ENCODE peak calls at places on chromosomes 5 and 9, in five cellular contexts. One of them, this sample, is unnamed.

GRCh38 chr5:39024005-39024404 is 50.2 kb downstream of the RICTOR start:
- DNase-seq in body of pancreas: no peak
- DNase-seq in H1: no peak
- DNase-seq in HCT116: no peak
- DNase-seq in upper lobe of left lung: no peak
- DNase-seq in this sample: no peak

GRCh38 chr9:15136646-15137045 is 170.4 kb downstream of the TTC39B start:
- DNase-seq in H1: no peak
- DNase-seq in HCT116: peak; percentile 7
- DNase-seq in upper lobe of left lung: no peak
- DNase-seq in body of pancreas: no peak
- DNase-seq in this sample: no peak

GRCh38 chr5:176803943-176804498 is 6.3 kb upstream of the UNC5A start:
- DNase-seq in HCT116: no peak
- DNase-seq in body of pancreas: peak; percentile 25
- DNase-seq in H1: no peak
- DNase-seq in upper lobe of left lung: no peak
- DNase-seq in this sample: no peak

GRCh38 chr5:133240425-133241091 is 188.7 kb downstream of the HSPA4 start:
- DNase-seq in H1: no peak
- DNase-seq in HCT116: peak; percentile 90
- DNase-seq in body of pancreas: no peak
- DNase-seq in upper lobe of left lung: peak; percentile 47
- DNase-seq in this sample: no peak

GRCh38 chr9:131304676-131305366 is 15.3 kb downstream of the PLPP7 start:
- DNase-seq in HCT116: no peak
- DNase-seq in H1: no peak
- DNase-seq in upper lobe of left lung: no peak
- DNase-seq in body of pancreas: no peak
- DNase-seq in this sample: no peak

GRCh38 chr5:10563940-10564837 is at the start of gene ANKRD33B:
- DNase-seq in H1: no peak
- DNase-seq in HCT116: no peak
- DNase-seq in body of pancreas: peak; percentile 59
- DNase-seq in upper lobe of left lung: peak; percentile 66
- DNase-seq in this sample: no peak

GRCh38 chr5:13477118-13477737 is 467.3 kb downstream of the DNAH5 start:
- DNase-seq in HCT116: no peak
- DNase-seq in H1: no peak
- DNase-seq in upper lobe of left lung: no peak
- DNase-seq in body of pancreas: no peak
- DNase-seq in this sample: no peak

GRCh38 chr5:146710348-146710747 is 168.2 kb downstream of the PPP2R2B start:
- DNase-seq in body of pancreas: no peak
- DNase-seq in HCT116: no peak
- DNase-seq in H1: no peak
- DNase-seq in upper lobe of left lung: no peak
- DNase-seq in this sample: no peak

GRCh38 chr5:93055556-93055955 is 525.5 kb downstream of the NR2F1-AS1 start:
- DNase-seq in upper lobe of left lung: no peak
- DNase-seq in body of pancreas: no peak
- DNase-seq in H1: no peak
- DNase-seq in HCT116: no peak
- DNase-seq in this sample: no peak

GRCh38 chr9:88418715-88419540 is 30.7 kb downstream of the SPIN1 start:
- DNase-seq in H1: no peak
- DNase-seq in HCT116: no peak
- DNase-seq in upper lobe of left lung: no peak
- DNase-seq in body of pancreas: no peak
- DNase-seq in this sample: no peak

GRCh38 chr9:2242778-2243395 is 227.7 kb downstream of the SMARCA2 start:
- DNase-seq in upper lobe of left lung: no peak
- DNase-seq in body of pancreas: peak; percentile 42
- DNase-seq in H1: no peak
- DNase-seq in HCT116: no peak
- DNase-seq in this sample: no peak

GRCh38 chr9:2235623-2236022 is 220.5 kb downstream of the SMARCA2 start:
- DNase-seq in HCT116: no peak
- DNase-seq in upper lobe of left lung: no peak
- DNase-seq in body of pancreas: no peak
- DNase-seq in H1: no peak
- DNase-seq in this sample: no peak

GRCh38 chr9:2241875-2242741 is 227.0 kb downstream of the SMARCA2 start:
- DNase-seq in body of pancreas: peak; percentile 83
- DNase-seq in HCT116: peak; percentile 83
- DNase-seq in H1: peak; percentile 77
- DNase-seq in upper lobe of left lung: peak; percentile 78
- DNase-seq in this sample: peak; percentile 31

GRCh38 chr9:2243666-2244555 is 228.8 kb downstream of the SMARCA2 start:
- DNase-seq in upper lobe of left lung: no peak
- DNase-seq in H1: no peak
- DNase-seq in body of pancreas: no peak
- DNase-seq in HCT116: no peak
- DNase-seq in this sample: no peak

DNA sequence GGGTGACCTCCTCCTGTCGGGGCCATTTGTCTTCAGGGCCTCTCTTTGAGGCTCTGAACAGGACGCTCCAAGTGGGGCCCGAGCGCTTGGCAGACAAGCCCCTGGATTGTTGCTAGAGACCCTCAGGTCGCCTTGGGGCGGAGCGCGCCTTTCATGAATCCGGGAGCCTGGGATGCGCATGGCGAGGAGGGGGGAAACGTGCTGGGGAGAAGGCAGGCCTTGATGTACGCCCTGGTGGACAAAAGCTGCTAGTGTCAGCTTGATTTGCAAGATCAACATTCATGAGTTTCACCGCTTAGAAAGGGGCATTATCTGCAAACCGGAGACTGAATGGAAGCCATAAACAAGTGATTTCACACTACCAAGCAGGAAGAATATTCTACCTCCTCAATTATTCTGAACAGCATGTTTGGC is 226.3 kb downstream of the SMARCA2 start:
- DNase-seq in upper lobe of left lung: no peak
- DNase-seq in HCT116: no peak
- DNase-seq in body of pancreas: peak; percentile 31
- DNase-seq in H1: peak; percentile 70
- DNase-seq in this sample: no peak
- H3K4me3 ChIP-seq in upper lobe of left lung: peak overlapping the region; percentile 55
- H3K4me3 ChIP-seq in HCT116: peak overlapping the region; percentile 54
- H3K4me3 ChIP-seq in body of pancreas: peak overlapping the region; percentile 11
- H3K4me3 ChIP-seq in H1: peak overlapping the region; percentile 19
- H3K4me3 ChIP-seq in this sample: peak overlapping the region; percentile 51

GRCh38 chr5:89930591-89931383 is 478.8 kb downstream of the CETN3 start:
- DNase-seq in body of pancreas: no peak
- DNase-seq in upper lobe of left lung: no peak
- DNase-seq in H1: no peak
- DNase-seq in HCT116: peak; percentile 45
- DNase-seq in this sample: no peak
- H3K27ac ChIP-seq in body of pancreas: no peak overlapping the region
- H3K27ac ChIP-seq in upper lobe of left lung: no peak overlapping the region
- H3K27ac ChIP-seq in H1: no peak overlapping the region
- H3K27ac ChIP-seq in HCT116: peak overlapping the region; percentile 52
- H3K27ac ChIP-seq in this sample: no peak overlapping the region

GRCh38 chr9:136720251-136720886 is 8.0 kb downstream of the DIPK1B start:
- DNase-seq in H1: no peak
- DNase-seq in body of pancreas: no peak
- DNase-seq in upper lobe of left lung: no peak
- DNase-seq in HCT116: no peak
- DNase-seq in this sample: no peak
- TF ChIP-seq POLR2A in H1: peak; percentile 19
- TF ChIP-seq POLR2A in body of pancreas: no peak
- TF ChIP-seq POLR2A in upper lobe of left lung: no peak
- TF ChIP-seq POLR2A in HCT116: no peak
- TF ChIP-seq POLR2A in this sample: no peak

GRCh38 chr5:90020575-90021535 is 388.7 kb downstream of the CETN3 start:
- DNase-seq in upper lobe of left lung: no peak
- DNase-seq in HCT116: peak; percentile 51
- DNase-seq in H1: no peak
- DNase-seq in body of pancreas: no peak
- DNase-seq in this sample: no peak
- H3K4me3 ChIP-seq in upper lobe of left lung: peak overlapping the region; percentile 31
- H3K4me3 ChIP-seq in HCT116: peak overlapping the region; percentile 46
- H3K4me3 ChIP-seq in H1: no peak overlapping the region
- H3K4me3 ChIP-seq in body of pancreas: no peak overlapping the region
- H3K4me3 ChIP-seq in this sample: peak overlapping the region; percentile 19

DNA sequence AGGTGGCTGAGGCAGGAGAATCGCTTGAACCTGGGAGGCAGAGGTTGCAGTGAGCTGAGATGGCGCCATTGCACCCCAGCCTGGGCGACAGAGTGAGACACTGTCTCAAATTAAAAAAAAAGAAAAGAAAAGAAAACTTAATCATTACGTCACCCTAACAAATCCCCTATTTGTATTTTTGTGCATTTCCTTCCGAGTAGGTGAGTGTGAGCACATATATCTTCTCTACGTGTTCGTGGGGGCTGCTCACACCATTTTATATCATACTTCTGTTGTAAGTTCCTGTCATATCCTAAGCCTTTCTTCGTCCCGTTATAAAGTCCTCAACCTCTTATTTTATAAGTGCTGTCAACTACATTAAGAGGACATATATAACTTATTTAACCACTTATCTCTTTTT is 41.9 kb upstream of the GRHPR start:
- DNase-seq in body of pancreas: no peak
- DNase-seq in HCT116: no peak
- DNase-seq in upper lobe of left lung: no peak
- DNase-seq in H1: no peak
- DNase-seq in this sample: no peak
- H3K27ac ChIP-seq in body of pancreas: no peak overlapping the region
- H3K27ac ChIP-seq in HCT116: no peak overlapping the region
- H3K27ac ChIP-seq in upper lobe of left lung: no peak overlapping the region
- H3K27ac ChIP-seq in H1: no peak overlapping the region
- H3K27ac ChIP-seq in this sample: no peak overlapping the region

DNA sequence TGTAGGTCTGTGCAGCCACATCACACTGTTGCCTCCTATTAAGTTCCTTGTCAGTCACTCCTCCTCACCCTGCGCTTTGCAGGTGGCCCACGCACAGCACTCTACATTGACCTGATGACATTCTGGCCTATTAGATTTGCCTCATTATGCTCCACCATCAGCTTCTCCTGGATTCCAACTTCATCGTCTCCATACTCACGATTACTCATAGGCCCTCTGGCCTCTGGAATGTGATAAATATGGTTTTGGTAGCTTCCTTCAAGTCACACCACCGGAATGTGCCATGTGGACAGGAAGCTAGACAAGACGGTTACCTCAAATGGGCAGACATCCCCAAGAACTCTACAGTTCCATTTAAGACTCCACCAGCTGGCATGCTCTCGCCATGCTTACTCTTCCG is 158.0 kb upstream of the LHFPL2 start:
- DNase-seq in H1: no peak
- DNase-seq in HCT116: peak; percentile 4
- DNase-seq in body of pancreas: no peak
- DNase-seq in upper lobe of left lung: no peak
- DNase-seq in this sample: no peak
- TF ChIP-seq POLR2A in H1: no peak
- TF ChIP-seq POLR2A in HCT116: no peak
- TF ChIP-seq POLR2A in body of pancreas: no peak
- TF ChIP-seq POLR2A in upper lobe of left lung: no peak
- TF ChIP-seq POLR2A in this sample: no peak

GRCh38 chr5:107542831-107543231 is 127.9 kb downstream of the EFNA5 start:
- DNase-seq in upper lobe of left lung: peak; percentile 88
- DNase-seq in H1: no peak
- DNase-seq in body of pancreas: peak; percentile 78
- DNase-seq in HCT116: no peak
- DNase-seq in this sample: no peak

GRCh38 chr5:107543868-107544267 is 126.9 kb downstream of the EFNA5 start:
- DNase-seq in H1: no peak
- DNase-seq in HCT116: no peak
- DNase-seq in upper lobe of left lung: no peak
- DNase-seq in body of pancreas: no peak
- DNase-seq in this sample: no peak

GRCh38 chr5:107541400-107541799 is 129.3 kb downstream of the EFNA5 start:
- DNase-seq in H1: no peak
- DNase-seq in HCT116: no peak
- DNase-seq in upper lobe of left lung: no peak
- DNase-seq in body of pancreas: no peak
- DNase-seq in this sample: no peak

GRCh38 chr5:107544476-107544875 is 126.3 kb downstream of the EFNA5 start:
- DNase-seq in body of pancreas: no peak
- DNase-seq in upper lobe of left lung: no peak
- DNase-seq in HCT116: no peak
- DNase-seq in H1: no peak
- DNase-seq in this sample: no peak

GRCh38 chr5:107542428-107542827 is 128.3 kb downstream of the EFNA5 start:
- DNase-seq in upper lobe of left lung: peak; percentile 86
- DNase-seq in HCT116: peak; percentile 54
- DNase-seq in H1: no peak
- DNase-seq in body of pancreas: peak; percentile 92
- DNase-seq in this sample: no peak
- H3K4me3 ChIP-seq in upper lobe of left lung: peak overlapping the region; percentile 10
- H3K4me3 ChIP-seq in HCT116: no peak overlapping the region
- H3K4me3 ChIP-seq in H1: no peak overlapping the region
- H3K4me3 ChIP-seq in body of pancreas: no peak overlapping the region
- H3K4me3 ChIP-seq in this sample: peak overlapping the region; percentile 44

DNA sequence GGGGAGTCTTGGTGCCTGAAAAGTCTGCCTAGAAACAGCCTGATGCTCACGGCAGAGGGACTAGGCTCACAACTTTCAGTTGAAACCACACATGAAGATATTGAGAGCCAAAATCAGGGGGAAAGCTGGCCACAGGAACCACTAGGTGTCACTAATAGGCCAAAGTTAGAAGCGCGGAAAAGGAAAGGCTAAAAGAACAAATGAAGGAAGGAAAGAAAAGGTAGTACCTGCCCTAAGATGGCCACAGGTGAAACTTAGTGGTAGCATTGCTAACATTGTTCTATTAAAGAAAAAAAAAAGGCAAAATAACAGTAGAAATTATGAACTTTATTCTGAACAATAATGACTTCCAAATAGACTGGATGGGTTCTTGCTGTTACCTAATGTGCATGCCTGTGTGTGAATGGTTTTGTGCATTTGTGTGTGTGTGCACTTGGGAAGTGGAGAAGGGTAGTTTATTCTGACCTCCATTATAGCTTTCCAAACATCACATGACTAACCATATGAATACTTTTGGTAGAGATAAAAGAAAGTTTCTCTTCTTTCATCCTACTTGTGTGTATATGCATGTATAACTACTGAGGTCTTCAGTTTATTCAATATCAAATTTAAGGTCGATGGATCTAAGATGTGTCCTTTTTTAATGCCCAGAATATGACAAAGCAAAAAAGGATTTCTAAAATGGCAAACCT is 2.1 kb upstream of the RFESD start:
- DNase-seq in HCT116: peak; percentile 72
- DNase-seq in upper lobe of left lung: peak; percentile 63
- DNase-seq in body of pancreas: peak; percentile 70
- DNase-seq in H1: no peak
- DNase-seq in this sample: no peak
- H3K27ac ChIP-seq in HCT116: no peak overlapping the region
- H3K27ac ChIP-seq in upper lobe of left lung: peak overlapping the region; percentile 7
- H3K27ac ChIP-seq in body of pancreas: peak overlapping the region; percentile 93
- H3K27ac ChIP-seq in H1: no peak overlapping the region
- H3K27ac ChIP-seq in this sample: no peak overlapping the region

GRCh38 chr5:151026674-151027073 is 6.3 kb downstream of the GPX3 start:
- DNase-seq in body of pancreas: no peak
- DNase-seq in upper lobe of left lung: no peak
- DNase-seq in HCT116: no peak
- DNase-seq in H1: no peak
- DNase-seq in this sample: no peak
- TF ChIP-seq POLR2A in body of pancreas: no peak
- TF ChIP-seq POLR2A in upper lobe of left lung: no peak
- TF ChIP-seq POLR2A in HCT116: no peak
- TF ChIP-seq POLR2A in H1: no peak
- TF ChIP-seq POLR2A in this sample: no peak

This sample was measured in esophagus squamous epithelium.